ENCODE peak calls at places on chromosomes 13 and 19, in nine cellular contexts. C is stimulated activated CD8-positive, alpha-beta memory T cell treated with anti-CD3 and anti-CD28 coated beads, Interleukin-2, amount 100 ng/mL, for 1 hour; B is fibroblast of mammary gland; U is dorsolateral prefrontal cortex; L is left ventricle myocardium inferior; Y is AG08396; H is smooth muscle cell of the brain vasculature; K is type B pancreatic cell; T is skeletal muscle cell. O is an unnamed sample.

GRCh38 chr19:38395381-38396127 is 7.1 kb downstream of the SPRED3 start:
- DNase-seq in C (no peak), B (no peak), U (no peak), L (no peak), Y (no peak), H (no peak), K (no peak), T (no peak), O (no peak)

GRCh38 chr19:6888967-6889366 is 1.6 kb downstream of the ADGRE1 start:
- DNase-seq in C (no peak), B (no peak), U (no peak), L (no peak), Y (no peak), H (no peak), K (no peak), T (no peak), O (no peak)

GRCh38 chr19:17753976-17754375 is 2.7 kb downstream of the FCHO1 start:
- DNase-seq in C (no peak), B (no peak), U (peak), L (no peak), Y (no peak), H (no peak), K (no peak), T (no peak), O (no peak)

GRCh38 chr19:36163813-36164212 is 11.6 kb upstream of the COX7A1 start:
- DNase-seq in C (no peak), B (no peak), U (no peak), L (no peak), Y (no peak), H (no peak), K (no peak), T (no peak), O (no peak)

GRCh38 chr19:7497292-7497691 is 8.5 kb upstream of the PEX11G start:
- DNase-seq in C (no peak), B (no peak), U (no peak), L (no peak), Y (no peak), H (no peak), K (no peak), T (no peak), O (no peak)

GRCh38 chr13:90502143-90502542 is 845.3 kb upstream of the MIR17HG start:
- DNase-seq in C (no peak), B (no peak), U (no peak), L (peak), Y (no peak), H (no peak), K (no peak), T (no peak), O (no peak)

GRCh38 chr19:16620018-16620417 is 8.0 kb downstream of the MED26 start:
- DNase-seq in C (no peak), B (no peak), U (no peak), L (no peak), Y (no peak), H (no peak), K (no peak), T (no peak), O (no peak)

GRCh38 chr19:58134244-58134643 is 16.3 kb downstream of the ZNF329 start:
- DNase-seq in C (no peak), B (no peak), U (no peak), L (no peak), Y (no peak), H (no peak), K (no peak), T (no peak), O (no peak)

GRCh38 chr19:3204646-3205275 is 19.0 kb downstream of the NCLN start:
- DNase-seq in C (no peak), B (no peak), U (no peak), L (no peak), Y (no peak), H (no peak), K (peak), T (no peak), O (no peak)

GRCh38 chr19:47093254-47093653 is 20.3 kb downstream of the ZC3H4 start:
- DNase-seq in C (no peak), B (peak), U (no peak), L (no peak), Y (no peak), H (no peak), K (no peak), T (no peak), O (no peak)

GRCh38 chr19:36110487-36111199 is at the start of gene OVOL3:
- DNase-seq in C (no peak), B (no peak), U (no peak), L (no peak), Y (no peak), H (no peak), K (no peak), T (no peak), O (no peak)

GRCh38 chr13:55219538-55219937 is 1921.2 kb upstream of the PRR20A start:
- DNase-seq in C (no peak), B (no peak), U (no peak), L (no peak), Y (no peak), H (no peak), K (no peak), T (no peak), O (no peak)

O was measured in mesenteric fat pad.